ENCODE peak calls at places on chromosomes 6 and 20, in ten cellular contexts. M is HepG2, T is B cell, Y is brain microvascular endothelial cell, C is transverse colon, Q is cardiac fibroblast, X is prostate gland, F is H9, D is adrenal gland, P is heart left ventricle. E is an unnamed sample.

GRCh38 chr6:90701146-90701781 is 114.4 kb upstream of the MAP3K7 start:
- DNase-seq in M (no peak), T (peak; percentile 56), Y (no peak), C (no peak), Q (no peak), X (no peak), F (peak; percentile 77), D (no peak), P (no peak), E (no peak)

GRCh38 chr20:32580970-32581838 is 3.9 kb downstream of the NOL4L start:
- DNase-seq in M (peak; percentile 47), T (no peak), Y (no peak), C (no peak), Q (no peak), X (no peak), F (no peak), D (no peak), P (no peak), E (no peak)

GRCh38 chr20:36926653-36927200 is 24.8 kb downstream of the SAMHD1 start:
- DNase-seq in M (no peak), T (no peak), Y (no peak), C (no peak), Q (no peak), X (no peak), F (no peak), D (no peak), P (no peak), E (no peak)

GRCh38 chr6:39885691-39886090 is 48.6 kb downstream of the MOCS1 start:
- DNase-seq in M (peak; percentile 22), T (no peak), Y (no peak), C (no peak), Q (no peak), X (no peak), F (no peak), D (no peak), P (no peak), E (no peak)

GRCh38 chr6:168735268-168735949 is 294.4 kb downstream of the SMOC2 start:
- DNase-seq in M (no peak), T (no peak), Y (no peak), C (no peak), Q (no peak), X (no peak), F (no peak), D (no peak), P (no peak), E (no peak)

GRCh38 chr20:61817061-61817460 is 248.6 kb downstream of the TAF4 start:
- DNase-seq in M (no peak), T (no peak), Y (no peak), C (no peak), Q (no peak), X (no peak), F (no peak), D (no peak), P (no peak), E (no peak)

GRCh38 chr6:158630944-158631616 is 13.5 kb downstream of the DYNLT1 start:
- DNase-seq in M (no peak), T (no peak), Y (peak; percentile 39), C (peak; percentile 63), Q (peak; percentile 61), X (peak; percentile 70), F (no peak), D (peak; percentile 63), P (no peak), E (peak; percentile 70)

GRCh38 chr6:158018851-158019361 is 37.2 kb downstream of the SYNJ2 start:
- DNase-seq in M (no peak), T (no peak), Y (peak; percentile 77), C (no peak), Q (peak; percentile 83), X (no peak), F (no peak), D (peak; percentile 78), P (no peak), E (peak; percentile 12)

GRCh38 chr6:47174502-47175023 is 132.4 kb upstream of the ADGRF1 start:
- DNase-seq in M (peak; percentile 41), T (no peak), Y (no peak), C (no peak), Q (no peak), X (no peak), F (no peak), D (no peak), P (no peak), E (no peak)

GRCh38 chr6:169654590-169655391 is 47.0 kb downstream of the WDR27 start:
- DNase-seq in M (no peak), T (no peak), Y (peak; percentile 55), C (peak; percentile 84), Q (peak; percentile 76), X (peak; percentile 65), F (no peak), D (peak; percentile 83), P (peak; percentile 71), E (peak; percentile 66)

GRCh38 chr6:106146852-106147351 is 60.8 kb downstream of the PRDM1 start:
- DNase-seq in M (no peak), T (no peak), Y (no peak), C (no peak), Q (peak; percentile 38), X (no peak), F (no peak), D (no peak), P (no peak), E (no peak)

GRCh38 chr20:13231031-13231752 is 10.1 kb downstream of the ISM1 start:
- DNase-seq in M (no peak), T (no peak), Y (peak; percentile 73), C (no peak), Q (peak; percentile 9), X (no peak), F (no peak), D (no peak), P (no peak), E (no peak)

DNA sequence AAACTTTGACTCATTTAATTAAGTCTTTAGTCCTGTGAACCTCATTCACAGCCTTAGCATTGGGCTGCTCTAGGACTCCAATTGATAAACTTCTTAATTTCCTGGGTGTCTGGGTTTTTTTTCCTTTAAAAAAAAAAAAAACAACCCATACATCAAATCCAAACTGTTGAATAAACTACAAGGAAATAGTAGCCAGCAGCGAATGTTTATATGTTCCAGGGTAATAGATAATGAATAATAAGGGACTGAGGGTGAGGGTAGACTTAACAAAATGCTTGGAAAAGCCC is 563.5 kb upstream of the AGPAT4 start:
- DNase-seq in M (no peak), T (no peak), Y (no peak), C (no peak), Q (no peak), X (no peak), F (no peak), D (no peak), P (no peak), E (no peak)
- TF ChIP-seq CTCF in M (no peak), T (no peak), Y (no peak), C (no peak), Q (no peak), X (no peak), F (no peak), D (no peak), P (no peak), E (no peak)

DNA sequence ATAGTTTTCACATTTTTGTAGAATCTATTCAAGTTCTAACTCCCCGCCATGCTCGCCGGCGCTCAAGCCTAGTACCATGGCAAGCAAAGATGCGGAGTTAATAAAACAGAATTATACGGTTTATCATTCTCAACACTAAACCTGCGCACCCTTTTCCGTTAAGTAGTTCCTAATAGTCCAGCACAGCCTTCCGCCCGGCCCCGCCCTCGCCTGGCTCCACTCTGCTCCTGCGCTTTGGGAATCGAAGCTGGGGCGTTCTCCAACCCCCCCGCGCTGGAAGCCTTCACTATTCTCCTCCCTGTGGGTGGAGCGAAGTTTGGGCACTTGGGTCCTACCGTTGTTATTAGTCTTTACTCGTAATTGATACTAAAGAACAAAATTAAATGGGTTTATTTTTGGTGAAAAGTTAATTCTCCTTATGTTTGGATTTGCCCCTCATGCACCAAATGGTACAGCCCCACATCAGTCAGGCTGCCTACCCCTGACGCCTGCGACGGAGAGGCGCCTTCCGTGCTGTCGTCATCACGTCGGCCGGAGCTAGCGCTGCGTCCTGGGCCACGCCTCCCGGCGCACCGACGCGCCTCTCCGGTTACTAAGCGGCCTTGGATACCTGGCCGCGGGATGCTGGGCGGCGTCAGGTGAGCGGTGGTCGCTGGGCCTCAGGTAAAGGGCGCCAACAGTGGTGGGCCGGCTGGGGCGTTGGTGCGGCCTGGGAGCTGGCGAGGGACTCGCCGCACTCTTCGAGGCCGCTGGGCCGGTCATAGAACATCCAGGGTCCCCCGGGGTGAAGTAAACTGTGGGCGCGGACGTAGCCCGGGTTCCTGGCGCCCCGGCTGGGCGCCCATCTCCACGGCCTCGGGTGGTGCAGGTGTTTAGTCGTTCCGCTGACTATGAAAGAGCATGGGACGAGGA is at the start of gene IFT52:
- DNase-seq in M (peak; percentile 93), T (peak; percentile 92), Y (peak; percentile 92), C (peak; percentile 96), Q (peak; percentile 93), X (peak; percentile 89), F (peak; percentile 97), D (peak; percentile 97), P (peak; percentile 95), E (peak; percentile 95)
- TF ChIP-seq CTCF in M (peak; percentile 35), T (no peak), Y (no peak), C (peak; percentile 12), Q (no peak), X (no peak), F (no peak), D (no peak), P (no peak), E (no peak)

GRCh38 chr20:21424846-21425245 is 27.5 kb upstream of the NKX2-4 start:
- DNase-seq in M (no peak), T (no peak), Y (no peak), C (no peak), Q (no peak), X (no peak), F (no peak), D (no peak), P (no peak), E (no peak)

GRCh38 chr20:21433329-21433890 is 36.1 kb upstream of the NKX2-4 start:
- DNase-seq in M (no peak), T (no peak), Y (peak; percentile 76), C (no peak), Q (peak; percentile 62), X (no peak), F (no peak), D (no peak), P (no peak), E (no peak)

GRCh38 chr20:21435576-21435975 is 38.2 kb upstream of the NKX2-4 start:
- DNase-seq in M (no peak), T (no peak), Y (no peak), C (no peak), Q (no peak), X (no peak), F (no peak), D (no peak), P (no peak), E (no peak)

GRCh38 chr20:21432911-21433310 is 35.6 kb upstream of the NKX2-4 start:
- DNase-seq in M (no peak), T (no peak), Y (no peak), C (no peak), Q (peak; percentile 2), X (no peak), F (no peak), D (no peak), P (no peak), E (no peak)

GRCh38 chr20:21430031-21430430 is 32.7 kb upstream of the NKX2-4 start:
- DNase-seq in M (no peak), T (no peak), Y (no peak), C (no peak), Q (no peak), X (no peak), F (no peak), D (no peak), P (no peak), E (no peak)
- TF ChIP-seq CTCF in M (no peak), T (no peak), Y (no peak), C (no peak), Q (no peak), X (no peak), F (no peak), D (no peak), P (no peak), E (no peak)

GRCh38 chr6:151876122-151876521 is 68.6 kb downstream of the ESR1 start:
- DNase-seq in M (no peak), T (no peak), Y (no peak), C (no peak), Q (no peak), X (no peak), F (no peak), D (no peak), P (no peak), E (no peak)
- TF ChIP-seq CTCF in M (no peak), T (no peak), Y (no peak), C (no peak), Q (no peak), X (no peak), F (no peak), D (no peak), P (no peak), E (no peak)

E was measured in left ventricle myocardium inferior.